ENCODE peak calls at places on chromosomes 5 and 9, in four cellular contexts. One of them, this sample, is unnamed.

GRCh38 chr9:86838883-86839497 is 108.3 kb downstream of the GAS1 start:
- DNase-seq in foreskin fibroblast: no peak
- DNase-seq in cardiac fibroblast: no peak
- DNase-seq in nephron progenitor cell: peak; percentile 25
- DNase-seq in this sample: no peak

GRCh38 chr5:177402271-177403043 is 2.0 kb upstream of the PFN3 start:
- DNase-seq in nephron progenitor cell: peak; percentile 80
- DNase-seq in foreskin fibroblast: peak; percentile 36
- DNase-seq in cardiac fibroblast: peak; percentile 46
- DNase-seq in this sample: peak; percentile 54

GRCh38 chr5:87099967-87100366 is 167.7 kb upstream of the RASA1 start:
- DNase-seq in foreskin fibroblast: no peak
- DNase-seq in cardiac fibroblast: no peak
- DNase-seq in nephron progenitor cell: no peak
- DNase-seq in this sample: no peak

GRCh38 chr9:113184089-113184488 is 33.3 kb downstream of the SLC31A2 start:
- DNase-seq in foreskin fibroblast: no peak
- DNase-seq in cardiac fibroblast: no peak
- DNase-seq in nephron progenitor cell: no peak
- DNase-seq in this sample: no peak

GRCh38 chr5:14069021-14069420 is 74.1 kb upstream of the TRIO start:
- DNase-seq in foreskin fibroblast: no peak
- DNase-seq in nephron progenitor cell: no peak
- DNase-seq in cardiac fibroblast: no peak
- DNase-seq in this sample: no peak

GRCh38 chr5:140256726-140257125 is 46.2 kb downstream of the PFDN1 start:
- DNase-seq in foreskin fibroblast: no peak
- DNase-seq in nephron progenitor cell: no peak
- DNase-seq in cardiac fibroblast: no peak
- DNase-seq in this sample: no peak

GRCh38 chr5:104774372-104774771 is 1211.8 kb upstream of the NUDT12 start:
- DNase-seq in foreskin fibroblast: no peak
- DNase-seq in nephron progenitor cell: no peak
- DNase-seq in cardiac fibroblast: no peak
- DNase-seq in this sample: no peak

GRCh38 chr5:135266975-135267374 is 132.1 kb downstream of the MACROH2A1 start:
- DNase-seq in foreskin fibroblast: no peak
- DNase-seq in cardiac fibroblast: no peak
- DNase-seq in nephron progenitor cell: no peak
- DNase-seq in this sample: no peak

GRCh38 chr9:79667716-79668458 is 96.1 kb downstream of the TLE4 start:
- DNase-seq in cardiac fibroblast: no peak
- DNase-seq in foreskin fibroblast: no peak
- DNase-seq in nephron progenitor cell: no peak
- DNase-seq in this sample: no peak

GRCh38 chr5:134005415-134006118 is 792 bp upstream of the VDAC1 start:
- DNase-seq in nephron progenitor cell: peak; percentile 56
- DNase-seq in foreskin fibroblast: no peak
- DNase-seq in cardiac fibroblast: peak; percentile 26
- DNase-seq in this sample: no peak

GRCh38 chr5:132007399-132008162 is 3.9 kb downstream of the ACSL6 start:
- DNase-seq in foreskin fibroblast: peak; percentile 75
- DNase-seq in cardiac fibroblast: peak; percentile 91
- DNase-seq in nephron progenitor cell: peak; percentile 83
- DNase-seq in this sample: peak; percentile 67

GRCh38 chr9:124860582-124861341 is 995 bp downstream of the RPL35 start:
- DNase-seq in nephron progenitor cell: no peak
- DNase-seq in cardiac fibroblast: no peak
- DNase-seq in foreskin fibroblast: no peak
- DNase-seq in this sample: no peak

GRCh38 chr9:18761742-18762141 is 271.3 kb downstream of the SAXO1 start:
- DNase-seq in nephron progenitor cell: no peak
- DNase-seq in foreskin fibroblast: no peak
- DNase-seq in cardiac fibroblast: no peak
- DNase-seq in this sample: no peak

GRCh38 chr9:126448136-126448535 is 121.5 kb downstream of the MVB12B start:
- DNase-seq in nephron progenitor cell: no peak
- DNase-seq in cardiac fibroblast: no peak
- DNase-seq in foreskin fibroblast: no peak
- DNase-seq in this sample: no peak

GRCh38 chr5:6812800-6813731 is 99.8 kb downstream of the TENT4A start:
- DNase-seq in foreskin fibroblast: no peak
- DNase-seq in nephron progenitor cell: no peak
- DNase-seq in cardiac fibroblast: peak; percentile 30
- DNase-seq in this sample: no peak

GRCh38 chr9:19074836-19075235 is 25.6 kb downstream of the RRAGA start:
- DNase-seq in foreskin fibroblast: no peak
- DNase-seq in cardiac fibroblast: peak; percentile 19
- DNase-seq in nephron progenitor cell: no peak
- DNase-seq in this sample: no peak

GRCh38 chr9:114061830-114062474 is 16.1 kb downstream of the AMBP start:
- DNase-seq in cardiac fibroblast: no peak
- DNase-seq in nephron progenitor cell: no peak
- DNase-seq in foreskin fibroblast: no peak
- DNase-seq in this sample: no peak

DNA sequence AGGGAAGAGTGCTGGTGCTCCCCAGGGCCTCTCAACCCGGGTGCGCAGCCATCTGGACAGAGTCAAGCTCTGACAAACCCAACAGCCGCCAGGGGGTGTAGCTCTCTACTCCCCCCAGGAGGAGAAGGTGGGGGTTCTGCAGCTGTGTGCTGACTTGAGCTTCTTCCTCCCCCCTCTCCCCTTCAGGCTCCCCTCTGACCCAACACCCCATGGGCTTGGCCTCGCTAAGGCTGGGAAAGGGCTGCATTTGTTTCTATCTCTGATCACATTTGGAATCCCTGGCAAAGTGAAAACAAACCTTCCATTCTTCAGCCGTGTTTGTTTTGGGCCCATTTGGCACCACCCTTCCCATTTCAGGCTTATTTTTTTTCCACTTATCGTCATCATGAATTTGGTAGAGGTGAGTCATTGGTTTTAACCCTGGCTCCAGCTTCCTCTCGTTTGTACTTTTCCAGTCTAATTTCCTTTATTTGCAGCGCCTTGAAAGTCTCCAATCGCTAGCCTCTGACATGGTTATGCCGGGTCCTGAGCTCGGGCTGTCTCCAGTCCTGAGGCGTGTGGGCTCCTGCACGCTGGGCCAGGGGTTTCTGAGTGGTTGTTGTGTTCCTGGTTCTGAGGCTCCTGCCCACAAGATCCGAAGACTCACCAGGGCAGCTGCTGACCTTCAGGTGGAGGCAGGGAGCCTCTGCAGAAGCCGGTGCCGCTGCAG is 36.1 kb downstream of the DAP start:
- DNase-seq in cardiac fibroblast: peak; percentile 91
- DNase-seq in nephron progenitor cell: no peak
- DNase-seq in foreskin fibroblast: peak; percentile 59
- DNase-seq in this sample: no peak
- TF ChIP-seq CTCF in cardiac fibroblast: peak; percentile 63
- TF ChIP-seq CTCF in nephron progenitor cell: no peak
- TF ChIP-seq CTCF in foreskin fibroblast: no peak
- TF ChIP-seq CTCF in this sample: no peak

GRCh38 chr9:135974220-135974573 is 13.0 kb upstream of the UBAC1 start:
- DNase-seq in cardiac fibroblast: no peak
- DNase-seq in foreskin fibroblast: no peak
- DNase-seq in nephron progenitor cell: no peak
- DNase-seq in this sample: no peak
- TF ChIP-seq CTCF in cardiac fibroblast: no peak
- TF ChIP-seq CTCF in foreskin fibroblast: no peak
- TF ChIP-seq CTCF in nephron progenitor cell: no peak
- TF ChIP-seq CTCF in this sample: no peak

DNA sequence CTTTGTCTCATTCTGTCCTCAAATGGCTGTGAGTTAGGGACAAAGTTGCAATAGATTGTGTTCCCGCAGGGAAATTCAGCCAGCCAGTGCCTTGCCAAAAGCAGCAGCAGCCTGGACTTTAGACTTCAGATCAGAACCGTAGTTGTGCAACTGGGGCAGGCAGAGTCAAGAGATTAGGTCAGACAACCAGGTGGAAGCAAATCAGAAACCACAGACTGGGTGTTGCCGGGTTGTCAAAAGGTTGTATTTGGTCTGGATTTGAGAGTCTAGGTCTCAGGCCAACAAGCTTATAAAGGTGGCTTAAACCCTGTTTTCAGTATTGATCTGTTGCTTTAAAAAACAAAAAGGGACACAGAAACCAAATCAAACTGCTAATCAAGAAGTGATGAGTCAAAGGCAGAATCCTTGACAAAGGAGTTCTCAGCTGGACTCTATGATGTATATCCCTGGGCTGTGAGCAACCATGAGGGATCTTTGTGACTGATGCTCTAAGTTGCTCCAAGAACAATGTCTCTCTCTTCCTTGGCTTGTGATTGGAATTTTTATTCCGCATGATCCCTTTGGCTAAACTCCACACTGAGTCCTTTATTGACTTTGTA is 21.0 kb downstream of the RFK start:
- DNase-seq in foreskin fibroblast: peak; percentile 61
- DNase-seq in nephron progenitor cell: no peak
- DNase-seq in cardiac fibroblast: peak; percentile 83
- DNase-seq in this sample: no peak
- TF ChIP-seq CTCF in foreskin fibroblast: no peak
- TF ChIP-seq CTCF in nephron progenitor cell: no peak
- TF ChIP-seq CTCF in cardiac fibroblast: no peak
- TF ChIP-seq CTCF in this sample: no peak

GRCh38 chr5:74161171-74161570 is 479.4 kb downstream of the ENC1 start:
- DNase-seq in nephron progenitor cell: no peak
- DNase-seq in foreskin fibroblast: no peak
- DNase-seq in cardiac fibroblast: peak; percentile 5
- DNase-seq in this sample: no peak
- TF ChIP-seq CTCF in nephron progenitor cell: no peak
- TF ChIP-seq CTCF in foreskin fibroblast: no peak
- TF ChIP-seq CTCF in cardiac fibroblast: no peak
- TF ChIP-seq CTCF in this sample: no peak

GRCh38 chr9:77980622-77981021 is 51.0 kb downstream of the GNAQ start:
- DNase-seq in cardiac fibroblast: peak; percentile 81
- DNase-seq in nephron progenitor cell: no peak
- DNase-seq in foreskin fibroblast: peak; percentile 36
- DNase-seq in this sample: no peak

GRCh38 chr9:77978086-77978781 is 53.4 kb downstream of the GNAQ start:
- DNase-seq in foreskin fibroblast: no peak
- DNase-seq in nephron progenitor cell: no peak
- DNase-seq in cardiac fibroblast: no peak
- DNase-seq in this sample: no peak

GRCh38 chr9:77975023-77975422 is 56.6 kb downstream of the GNAQ start:
- DNase-seq in foreskin fibroblast: no peak
- DNase-seq in cardiac fibroblast: no peak
- DNase-seq in nephron progenitor cell: no peak
- DNase-seq in this sample: no peak

GRCh38 chr9:77974414-77974813 is 57.2 kb downstream of the GNAQ start:
- DNase-seq in cardiac fibroblast: no peak
- DNase-seq in nephron progenitor cell: no peak
- DNase-seq in foreskin fibroblast: no peak
- DNase-seq in this sample: no peak

DNA sequence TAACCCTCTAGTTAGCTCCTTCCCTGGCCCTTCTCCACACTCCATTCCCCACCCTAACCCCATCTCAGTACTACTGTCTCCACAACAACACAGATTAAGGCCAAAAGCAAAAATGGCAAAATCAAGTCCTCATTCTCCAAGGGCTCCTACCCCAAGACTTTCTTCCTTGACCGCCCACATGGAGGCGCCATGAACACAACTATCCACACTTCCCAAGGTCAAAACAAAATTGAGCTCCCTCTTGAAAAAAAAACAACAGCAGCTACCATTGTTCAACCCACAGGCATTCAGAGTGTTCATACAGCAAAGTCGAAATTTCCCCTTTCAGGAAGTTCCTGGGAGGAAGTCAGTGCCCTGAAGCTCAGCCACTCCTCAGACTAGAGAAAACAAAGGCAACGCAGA is 54.4 kb downstream of the GNAQ start:
- DNase-seq in nephron progenitor cell: peak; percentile 18
- DNase-seq in foreskin fibroblast: peak; percentile 59
- DNase-seq in cardiac fibroblast: peak; percentile 95
- DNase-seq in this sample: no peak
- TF ChIP-seq CTCF in nephron progenitor cell: no peak
- TF ChIP-seq CTCF in foreskin fibroblast: peak; percentile 59
- TF ChIP-seq CTCF in cardiac fibroblast: peak; percentile 68
- TF ChIP-seq CTCF in this sample: peak; percentile 44